ENCODE peak calls at places on chromosomes 3 and 15, in five cellular contexts. Z is GM04504, C is MCF 10A, Y is NCI-H1105, W is iris pigment epithelial cell. B is an unnamed sample.

GRCh38 chr3:14847613-14848541 is 29.1 kb downstream of the FGD5 start:
- DNase-seq in Z (no peak), C (peak), Y (no peak), W (no peak), B (no peak)

GRCh38 chr15:95932676-95933075 is 397.8 kb upstream of the NR2F2 start:
- DNase-seq in Z (peak), C (no peak), Y (no peak), W (peak), B (peak)

GRCh38 chr3:82085356-82085755 is 323.9 kb upstream of the GBE1 start:
- DNase-seq in Z (no peak), C (no peak), Y (no peak), W (no peak), B (no peak)

GRCh38 chr3:127757979-127758378 is 64.3 kb downstream of the MGLL start:
- DNase-seq in Z (no peak), C (no peak), Y (no peak), W (no peak), B (no peak)

GRCh38 chr15:42775431-42775830 is 38.5 kb upstream of the CDAN1 start:
- DNase-seq in Z (peak), C (no peak), Y (no peak), W (no peak), B (no peak)

GRCh38 chr15:83695246-83695645 is 41.3 kb downstream of the ADAMTSL3 start:
- DNase-seq in Z (no peak), C (peak), Y (no peak), W (peak), B (no peak)

GRCh38 chr3:66692108-66692750 is 191.4 kb upstream of the LRIG1 start:
- DNase-seq in Z (no peak), C (no peak), Y (no peak), W (no peak), B (no peak)

GRCh38 chr15:20295238-20295811 is 246.3 kb downstream of the GOLGA6L6 start:
- DNase-seq in Z (no peak), C (no peak), Y (no peak), W (no peak), B (no peak)

GRCh38 chr15:66237513-66238235 is 15.9 kb downstream of the MEGF11 start:
- DNase-seq in Z (no peak), C (no peak), Y (no peak), W (no peak), B (no peak)

GRCh38 chr3:48684480-48685143 is 1.1 kb downstream of the NCKIPSD start:
- DNase-seq in Z (no peak), C (peak), Y (no peak), W (no peak), B (no peak)